ENCODE peak calls at places on chromosomes 3 and 15, in four cellular contexts. One of them, this sample, is unnamed.

GRCh38 chr3:31412832-31413231 is 119.9 kb upstream of the STT3B start:
- DNase-seq in RPMI7951: no peak
- DNase-seq in brain microvascular endothelial cell: peak; percentile 38
- DNase-seq in NCI-H345: no peak
- DNase-seq in this sample: no peak

GRCh38 chr3:149368201-149368849 is 9.1 kb downstream of the TM4SF1 start:
- DNase-seq in RPMI7951: no peak
- DNase-seq in brain microvascular endothelial cell: no peak
- DNase-seq in NCI-H345: peak; percentile 18
- DNase-seq in this sample: no peak

GRCh38 chr3:175255698-175256097 is 396.6 kb downstream of the NAALADL2 start:
- DNase-seq in RPMI7951: peak; percentile 6
- DNase-seq in brain microvascular endothelial cell: peak; percentile 42
- DNase-seq in NCI-H345: no peak
- DNase-seq in this sample: no peak

GRCh38 chr15:71252036-71252898 is 137.0 kb downstream of the THSD4 start:
- DNase-seq in RPMI7951: peak; percentile 100
- DNase-seq in brain microvascular endothelial cell: peak; percentile 83
- DNase-seq in NCI-H345: no peak
- DNase-seq in this sample: no peak

GRCh38 chr3:193214445-193214844 is 26.6 kb upstream of the PLAAT1 start:
- DNase-seq in RPMI7951: no peak
- DNase-seq in brain microvascular endothelial cell: no peak
- DNase-seq in NCI-H345: no peak
- DNase-seq in this sample: no peak

GRCh38 chr3:98372445-98372844 is 18.0 kb upstream of the OR5K3 start:
- DNase-seq in RPMI7951: no peak
- DNase-seq in brain microvascular endothelial cell: no peak
- DNase-seq in NCI-H345: no peak
- DNase-seq in this sample: no peak

GRCh38 chr3:13027154-13027553 is 46.1 kb downstream of the IQSEC1 start:
- DNase-seq in RPMI7951: no peak
- DNase-seq in brain microvascular endothelial cell: no peak
- DNase-seq in NCI-H345: no peak
- DNase-seq in this sample: no peak

GRCh38 chr3:190003730-190004129 is 117.0 kb downstream of the P3H2 start:
- DNase-seq in RPMI7951: peak; percentile 83
- DNase-seq in brain microvascular endothelial cell: peak; percentile 78
- DNase-seq in NCI-H345: no peak
- DNase-seq in this sample: no peak

GRCh38 chr3:77605865-77606264 is 566.0 kb downstream of the ROBO2 start:
- DNase-seq in RPMI7951: no peak
- DNase-seq in brain microvascular endothelial cell: no peak
- DNase-seq in NCI-H345: no peak
- DNase-seq in this sample: no peak

GRCh38 chr3:128470134-128470915 is 3.6 kb upstream of the DNAJB8 start:
- DNase-seq in RPMI7951: no peak
- DNase-seq in brain microvascular endothelial cell: no peak
- DNase-seq in NCI-H345: no peak
- DNase-seq in this sample: no peak

This sample was measured in effector CD4-positive, alpha-beta T cell.